ENCODE peak calls at places on chromosomes 5 and 9, in four cellular contexts. T is foreskin fibroblast, X is K562, C is HFF-Myc. M is an unnamed sample.

GRCh38 chr5:115543365-115543700 is 1.2 kb downstream of the FEM1C start:
- DNase-seq in T (no peak), X (no peak), C (no peak), M (no peak)

GRCh38 chr9:98450486-98450885 is 195.0 kb upstream of the TBC1D2 start:
- DNase-seq in T (peak; percentile 21), X (no peak), C (no peak), M (peak; percentile 13)

GRCh38 chr9:109286571-109286977 is 34.3 kb downstream of the EPB41L4B start:
- DNase-seq in T (peak; percentile 6), X (no peak), C (no peak), M (peak; percentile 46)

GRCh38 chr9:134837529-134837928 is 43.1 kb upstream of the FCN2 start:
- DNase-seq in T (no peak), X (no peak), C (no peak), M (no peak)

GRCh38 chr9:26723486-26723885 is 169.1 kb downstream of the CAAP1 start:
- DNase-seq in T (no peak), X (no peak), C (no peak), M (no peak)

GRCh38 chr5:15718411-15719178 is 218.6 kb downstream of the FBXL7 start:
- DNase-seq in T (no peak), X (no peak), C (no peak), M (no peak)

GRCh38 chr5:116887104-116887503 is 312.5 kb upstream of the SEMA6A start:
- DNase-seq in T (no peak), X (no peak), C (no peak), M (no peak)

GRCh38 chr5:18967637-18968036 is 1020.4 kb downstream of the CDH18 start:
- DNase-seq in T (no peak), X (no peak), C (no peak), M (no peak)

GRCh38 chr9:96688215-96688614 is 33.1 kb upstream of the PRXL2C start:
- DNase-seq in T (no peak), X (no peak), C (no peak), M (no peak)

GRCh38 chr5:164317676-164318075 is 812.3 kb downstream of the MAT2B start:
- DNase-seq in T (no peak), X (no peak), C (no peak), M (no peak)

GRCh38 chr5:53479656-53480473 is 564 bp upstream of the FST start:
- DNase-seq in T (peak; percentile 69), X (peak; percentile 28), C (no peak), M (no peak)

GRCh38 chr5:39713224-39713911 is 288.6 kb upstream of the DAB2 start:
- DNase-seq in T (peak; percentile 34), X (no peak), C (no peak), M (peak; percentile 57)

GRCh38 chr5:156367602-156368001 is 40.6 kb downstream of the SGCD start:
- DNase-seq in T (peak; percentile 80), X (no peak), C (peak; percentile 75), M (peak; percentile 82)

GRCh38 chr5:149766460-149767277 is 36.6 kb downstream of the PPARGC1B start:
- DNase-seq in T (no peak), X (no peak), C (no peak), M (no peak)

GRCh38 chr5:170333161-170333909 is 35.8 kb upstream of the LCP2 start:
- DNase-seq in T (no peak), X (no peak), C (no peak), M (no peak)

GRCh38 chr9:137308102-137308619 is 6.1 kb upstream of the NRARP start:
- DNase-seq in T (no peak), X (peak; percentile 72), C (no peak), M (no peak)

GRCh38 chr9:71146511-71146910 is 25.1 kb upstream of the TRPM3 start:
- DNase-seq in T (no peak), X (no peak), C (no peak), M (no peak)

GRCh38 chr9:122134822-122135528 is 24.6 kb downstream of the NDUFA8 start:
- DNase-seq in T (no peak), X (peak; percentile 36), C (no peak), M (no peak)

GRCh38 chr5:142748568-142749249 is 21.5 kb upstream of the ARHGAP26 start:
- DNase-seq in T (no peak), X (no peak), C (no peak), M (no peak)

GRCh38 chr5:109560554-109560953 is 129.2 kb upstream of the MAN2A1 start:
- DNase-seq in T (no peak), X (no peak), C (no peak), M (no peak)

GRCh38 chr9:115202960-115203751 is 85.2 kb upstream of the TNC start:
- DNase-seq in T (peak; percentile 96), X (no peak), C (peak; percentile 97), M (peak; percentile 86)

GRCh38 chr9:26955222-26955903 is 849 bp upstream of the IFT74 start:
- DNase-seq in T (peak; percentile 20), X (no peak), C (no peak), M (no peak)

GRCh38 chr5:51518607-51519006 is 135.4 kb downstream of the ISL1 start:
- DNase-seq in T (no peak), X (no peak), C (no peak), M (no peak)

GRCh38 chr5:109345699-109346098 is 64.1 kb downstream of the PJA2 start:
- DNase-seq in T (peak; percentile 29), X (no peak), C (no peak), M (no peak)

GRCh38 chr9:96293481-96293880 is 8.5 kb downstream of the HSD17B3 start:
- DNase-seq in T (no peak), X (no peak), C (peak; percentile 30), M (no peak)

GRCh38 chr5:137563301-137563645 is 64.1 kb upstream of the SPOCK1 start:
- DNase-seq in T (no peak), X (no peak), C (no peak), M (peak; percentile 45)

GRCh38 chr5:74054139-74054538 is 428.1 kb downstream of the ARHGEF28 start:
- DNase-seq in T (no peak), X (no peak), C (no peak), M (no peak)

GRCh38 chr5:62731011-62731410 is 152.4 kb downstream of the LRRC70 start:
- DNase-seq in T (no peak), X (no peak), C (no peak), M (no peak)

DNA sequence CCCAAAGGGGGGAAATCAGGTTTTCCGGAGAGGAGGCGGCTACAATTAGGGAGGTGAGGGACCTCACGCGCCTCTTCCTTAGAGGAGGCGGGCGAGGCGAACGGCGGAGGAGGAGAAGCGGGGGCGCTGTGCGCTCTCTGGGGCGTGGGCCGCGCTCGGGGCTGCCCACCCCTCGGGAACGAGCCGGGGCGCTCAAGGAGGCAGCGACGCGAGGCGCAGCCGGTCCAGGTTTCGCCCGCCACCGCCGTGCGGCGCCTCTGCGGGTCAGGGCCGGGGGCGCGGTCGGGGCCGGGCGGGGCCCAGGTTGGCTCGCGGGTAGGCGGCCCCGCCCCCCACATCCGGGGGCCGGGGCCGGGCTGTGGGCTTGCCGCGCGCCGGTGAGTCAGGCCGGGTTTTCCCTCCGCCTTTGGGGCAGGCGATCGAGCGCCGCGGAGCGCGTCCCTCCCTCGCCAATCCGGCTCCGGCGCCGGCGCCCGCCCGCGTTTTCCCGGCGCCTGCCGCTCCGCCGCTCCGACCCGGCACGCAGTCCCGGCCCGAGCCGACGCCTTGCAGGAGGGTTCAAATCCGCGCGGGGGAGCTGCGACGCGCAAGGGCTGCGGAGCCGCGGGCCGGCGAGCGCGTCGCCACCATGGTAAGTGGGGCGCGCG is at the start of gene N4BP3:
- DNase-seq in T (no peak), X (peak; percentile 98), C (no peak), M (no peak)
- TF ChIP-seq CTCF in T (no peak), X (peak; percentile 19), C (no peak), M (no peak)

GRCh38 chr5:67354051-67354450 is 157.5 kb upstream of the CD180 start:
- DNase-seq in T (no peak), X (no peak), C (no peak), M (no peak)

GRCh38 chr5:67350185-67350584 is 153.6 kb upstream of the CD180 start:
- DNase-seq in T (peak; percentile 38), X (no peak), C (no peak), M (no peak)

GRCh38 chr5:67347821-67348220 is 151.2 kb upstream of the CD180 start:
- DNase-seq in T (no peak), X (no peak), C (no peak), M (no peak)

GRCh38 chr5:67353500-67353931 is 156.9 kb upstream of the CD180 start:
- DNase-seq in T (peak; percentile 45), X (no peak), C (no peak), M (no peak)

GRCh38 chr5:67350600-67351315 is 154.2 kb upstream of the CD180 start:
- DNase-seq in T (peak; percentile 35), X (no peak), C (no peak), M (no peak)
- H3K4me3 ChIP-seq in T (no peak overlapping the region), X (no peak overlapping the region), C (no peak overlapping the region), M (no peak overlapping the region)

DNA sequence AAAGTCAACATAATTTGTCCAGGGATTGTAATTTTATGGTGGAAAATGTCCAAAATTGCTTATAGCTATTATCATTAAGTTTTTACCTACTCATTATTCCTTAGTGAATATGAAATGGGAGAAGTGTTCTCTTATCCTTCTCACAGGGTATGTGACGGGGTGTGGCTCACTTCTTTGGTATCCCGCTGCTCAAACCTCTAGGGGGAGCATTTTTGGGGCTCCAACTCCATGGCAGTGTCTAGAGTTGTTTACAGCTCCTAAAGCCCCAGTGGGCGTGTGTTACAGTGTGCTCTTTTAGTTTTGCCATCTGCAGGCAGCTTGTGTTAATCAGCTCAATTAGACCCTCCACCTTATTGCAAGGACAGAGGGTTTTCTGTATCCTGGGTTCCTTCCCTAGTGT is 89.4 kb downstream of the CDKN2A start:
- DNase-seq in T (no peak), X (no peak), C (no peak), M (no peak)
- TF ChIP-seq CTCF in T (no peak), X (no peak), C (peak; percentile 36), M (peak; percentile 43)

GRCh38 chr5:177366528-177367322 is 9.0 kb downstream of the RGS14 start:
- DNase-seq in T (peak; percentile 84), X (peak; percentile 97), C (peak; percentile 59), M (no peak)
- H3K4me3 ChIP-seq in T (peak overlapping the region; percentile 45), X (peak overlapping the region; percentile 57), C (peak overlapping the region; percentile 31), M (peak overlapping the region; percentile 42)

GRCh38 chr9:106110483-106110882 is 416.1 kb downstream of the TMEM38B start:
- DNase-seq in T (no peak), X (no peak), C (no peak), M (no peak)
- TF ChIP-seq CTCF in T (no peak), X (no peak), C (no peak), M (no peak)

DNA sequence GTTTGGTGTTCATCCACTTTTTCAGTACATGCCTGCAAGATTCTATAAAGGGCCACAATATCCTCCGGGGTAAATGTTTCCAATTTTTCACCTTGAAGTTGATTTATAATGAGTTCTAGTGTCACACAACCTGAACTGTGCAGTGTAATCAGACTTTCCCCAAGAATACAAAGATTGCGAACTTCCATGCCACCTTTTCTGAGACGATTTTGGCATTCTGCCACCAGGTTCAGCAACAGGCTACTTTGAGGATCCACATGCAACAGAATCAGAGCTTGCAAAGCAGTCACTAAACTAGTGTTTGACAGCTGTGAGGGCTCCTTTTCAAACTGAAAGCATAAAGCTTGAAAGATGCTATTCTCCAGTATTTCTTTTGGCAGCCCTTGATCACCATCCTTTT is 1.6 kb downstream of the FASTKD3 start:
- DNase-seq in T (no peak), X (no peak), C (no peak), M (no peak)
- H3K4me3 ChIP-seq in T (no peak overlapping the region), X (no peak overlapping the region), C (peak overlapping the region; percentile 90), M (no peak overlapping the region)

GRCh38 chr5:77991084-77991483 is 214.9 kb upstream of the TBCA start:
- DNase-seq in T (no peak), X (no peak), C (no peak), M (no peak)
- TF ChIP-seq CTCF in T (no peak), X (no peak), C (no peak), M (no peak)

GRCh38 chr9:35499701-35500030 is 9.8 kb downstream of the RUSC2 start:
- DNase-seq in T (no peak), X (no peak), C (no peak), M (no peak)
- H3K4me3 ChIP-seq in T (no peak overlapping the region), X (no peak overlapping the region), C (no peak overlapping the region), M (no peak overlapping the region)